ENCODE peak calls at places on chromosomes 1 and 21, in six cellular contexts. One of them, this sample, is unnamed.
A peak's percentile ranks its signal among the peaks of the same experiment; 100 is the strongest.

GRCh38 chr1:149846042-149846441 is 53.3 kb upstream of the BOLA1 start:
- DNase-seq in posterior cingulate gyrus: no peak
- DNase-seq in stimulated activated CD8-positive, alpha-beta memory T cell treated with anti-CD3 and anti-CD28 coated beads, Interleukin-7, amount 100 ng/mL, for 48 hours: no peak
- DNase-seq in NCI-H2029: no peak
- DNase-seq in GM03348: no peak
- DNase-seq in fibroblast of gingiva: no peak
- DNase-seq in this sample: no peak

GRCh38 chr1:150928286-150928685 is 2.1 kb downstream of the SETDB1 start:
- DNase-seq in NCI-H2029: no peak
- DNase-seq in GM03348: no peak
- DNase-seq in posterior cingulate gyrus: no peak
- DNase-seq in fibroblast of gingiva: peak; percentile 35
- DNase-seq in stimulated activated CD8-positive, alpha-beta memory T cell treated with anti-CD3 and anti-CD28 coated beads, Interleukin-7, amount 100 ng/mL, for 48 hours: no peak
- DNase-seq in this sample: no peak

GRCh38 chr1:111541721-111542120 is 38.3 kb upstream of the ADORA3 start:
- DNase-seq in fibroblast of gingiva: no peak
- DNase-seq in stimulated activated CD8-positive, alpha-beta memory T cell treated with anti-CD3 and anti-CD28 coated beads, Interleukin-7, amount 100 ng/mL, for 48 hours: no peak
- DNase-seq in GM03348: peak; percentile 51
- DNase-seq in posterior cingulate gyrus: no peak
- DNase-seq in NCI-H2029: no peak
- DNase-seq in this sample: no peak

GRCh38 chr1:224726783-224727182 is 110.7 kb downstream of the CNIH3 start:
- DNase-seq in GM03348: peak; percentile 93
- DNase-seq in stimulated activated CD8-positive, alpha-beta memory T cell treated with anti-CD3 and anti-CD28 coated beads, Interleukin-7, amount 100 ng/mL, for 48 hours: no peak
- DNase-seq in NCI-H2029: no peak
- DNase-seq in posterior cingulate gyrus: no peak
- DNase-seq in fibroblast of gingiva: peak; percentile 89
- DNase-seq in this sample: no peak

GRCh38 chr1:184509105-184509504 is 122.3 kb downstream of the C1orf21 start:
- DNase-seq in fibroblast of gingiva: no peak
- DNase-seq in posterior cingulate gyrus: no peak
- DNase-seq in GM03348: no peak
- DNase-seq in NCI-H2029: no peak
- DNase-seq in stimulated activated CD8-positive, alpha-beta memory T cell treated with anti-CD3 and anti-CD28 coated beads, Interleukin-7, amount 100 ng/mL, for 48 hours: no peak
- DNase-seq in this sample: no peak

GRCh38 chr1:31669433-31669785 is 24.7 kb upstream of the PEF1 start:
- DNase-seq in fibroblast of gingiva: no peak
- DNase-seq in stimulated activated CD8-positive, alpha-beta memory T cell treated with anti-CD3 and anti-CD28 coated beads, Interleukin-7, amount 100 ng/mL, for 48 hours: no peak
- DNase-seq in posterior cingulate gyrus: no peak
- DNase-seq in NCI-H2029: no peak
- DNase-seq in GM03348: no peak
- DNase-seq in this sample: no peak

GRCh38 chr1:246280551-246280950 is 226.5 kb downstream of the SMYD3 start:
- DNase-seq in posterior cingulate gyrus: no peak
- DNase-seq in fibroblast of gingiva: no peak
- DNase-seq in stimulated activated CD8-positive, alpha-beta memory T cell treated with anti-CD3 and anti-CD28 coated beads, Interleukin-7, amount 100 ng/mL, for 48 hours: no peak
- DNase-seq in GM03348: no peak
- DNase-seq in NCI-H2029: no peak
- DNase-seq in this sample: no peak

GRCh38 chr1:56712150-56712549 is 67.0 kb downstream of the PRKAA2 start:
- DNase-seq in posterior cingulate gyrus: no peak
- DNase-seq in stimulated activated CD8-positive, alpha-beta memory T cell treated with anti-CD3 and anti-CD28 coated beads, Interleukin-7, amount 100 ng/mL, for 48 hours: no peak
- DNase-seq in GM03348: no peak
- DNase-seq in NCI-H2029: no peak
- DNase-seq in fibroblast of gingiva: no peak
- DNase-seq in this sample: no peak

GRCh38 chr1:238281418-238281817 is 390.7 kb upstream of the ZP4 start:
- DNase-seq in fibroblast of gingiva: no peak
- DNase-seq in GM03348: no peak
- DNase-seq in posterior cingulate gyrus: no peak
- DNase-seq in NCI-H2029: no peak
- DNase-seq in stimulated activated CD8-positive, alpha-beta memory T cell treated with anti-CD3 and anti-CD28 coated beads, Interleukin-7, amount 100 ng/mL, for 48 hours: no peak
- DNase-seq in this sample: no peak

GRCh38 chr1:60066001-60066400 is 7.6 kb downstream of the C1orf87 start:
- DNase-seq in GM03348: no peak
- DNase-seq in stimulated activated CD8-positive, alpha-beta memory T cell treated with anti-CD3 and anti-CD28 coated beads, Interleukin-7, amount 100 ng/mL, for 48 hours: no peak
- DNase-seq in posterior cingulate gyrus: no peak
- DNase-seq in NCI-H2029: no peak
- DNase-seq in fibroblast of gingiva: peak; percentile 73
- DNase-seq in this sample: no peak

GRCh38 chr1:45884700-45885099 is 81.3 kb downstream of the MAST2 start:
- DNase-seq in NCI-H2029: no peak
- DNase-seq in fibroblast of gingiva: no peak
- DNase-seq in stimulated activated CD8-positive, alpha-beta memory T cell treated with anti-CD3 and anti-CD28 coated beads, Interleukin-7, amount 100 ng/mL, for 48 hours: no peak
- DNase-seq in GM03348: no peak
- DNase-seq in posterior cingulate gyrus: no peak
- DNase-seq in this sample: no peak

GRCh38 chr1:32334274-32334861 is 1.7 kb downstream of the MARCKSL1 start:
- DNase-seq in posterior cingulate gyrus: no peak
- DNase-seq in fibroblast of gingiva: no peak
- DNase-seq in NCI-H2029: no peak
- DNase-seq in GM03348: no peak
- DNase-seq in stimulated activated CD8-positive, alpha-beta memory T cell treated with anti-CD3 and anti-CD28 coated beads, Interleukin-7, amount 100 ng/mL, for 48 hours: no peak
- DNase-seq in this sample: no peak

GRCh38 chr1:4309676-4310320 is 344.6 kb upstream of the AJAP1 start:
- DNase-seq in stimulated activated CD8-positive, alpha-beta memory T cell treated with anti-CD3 and anti-CD28 coated beads, Interleukin-7, amount 100 ng/mL, for 48 hours: no peak
- DNase-seq in posterior cingulate gyrus: no peak
- DNase-seq in fibroblast of gingiva: no peak
- DNase-seq in GM03348: no peak
- DNase-seq in NCI-H2029: peak; percentile 35
- DNase-seq in this sample: no peak

GRCh38 chr21:34936874-34937563 is 112.1 kb downstream of the RUNX1 start:
- DNase-seq in GM03348: no peak
- DNase-seq in fibroblast of gingiva: no peak
- DNase-seq in posterior cingulate gyrus: no peak
- DNase-seq in stimulated activated CD8-positive, alpha-beta memory T cell treated with anti-CD3 and anti-CD28 coated beads, Interleukin-7, amount 100 ng/mL, for 48 hours: no peak
- DNase-seq in NCI-H2029: no peak
- DNase-seq in this sample: no peak

GRCh38 chr21:33668180-33668579 is 25.9 kb downstream of the ITSN1 start:
- DNase-seq in fibroblast of gingiva: peak; percentile 33
- DNase-seq in posterior cingulate gyrus: no peak
- DNase-seq in GM03348: peak; percentile 53
- DNase-seq in stimulated activated CD8-positive, alpha-beta memory T cell treated with anti-CD3 and anti-CD28 coated beads, Interleukin-7, amount 100 ng/mL, for 48 hours: no peak
- DNase-seq in NCI-H2029: no peak
- DNase-seq in this sample: no peak

GRCh38 chr1:15966081-15966955 is 9.6 kb downstream of the ZBTB17 start:
- DNase-seq in NCI-H2029: no peak
- DNase-seq in stimulated activated CD8-positive, alpha-beta memory T cell treated with anti-CD3 and anti-CD28 coated beads, Interleukin-7, amount 100 ng/mL, for 48 hours: peak; percentile 73
- DNase-seq in posterior cingulate gyrus: no peak
- DNase-seq in fibroblast of gingiva: peak; percentile 70
- DNase-seq in GM03348: peak; percentile 57
- DNase-seq in this sample: peak; percentile 9